ENCODE peak calls at places on chromosomes 2 and 18, in nine cellular contexts. P, V, U, R, E, O, B, M and A are unnamed samples.

GRCh38 chr2:201472411-201472810 is 20.9 kb downstream of the STRADB start:
- DNase-seq in P (no peak), V (no peak), U (no peak), R (no peak), E (no peak), O (no peak), B (no peak), M (no peak), A (no peak)

GRCh38 chr2:222844323-222844722 is 16.5 kb upstream of the ACSL3 start:
- DNase-seq in P (peak), V (no peak), U (no peak), R (no peak), E (no peak), O (no peak), B (no peak), M (no peak), A (no peak)

GRCh38 chr2:132667716-132668115 is 2.3 kb downstream of the LYPD1 start:
- DNase-seq in P (no peak), V (no peak), U (no peak), R (no peak), E (no peak), O (no peak), B (no peak), M (no peak), A (no peak)

GRCh38 chr2:44777542-44777941 is 164.0 kb upstream of the SIX3 start:
- DNase-seq in P (no peak), V (no peak), U (no peak), R (no peak), E (no peak), O (no peak), B (no peak), M (no peak), A (no peak)

GRCh38 chr2:1979101-1979500 is 234.8 kb upstream of the PXDN start:
- DNase-seq in P (no peak), V (no peak), U (no peak), R (no peak), E (no peak), O (no peak), B (no peak), M (no peak), A (no peak)

GRCh38 chr2:55025627-55026026 is 24.6 kb downstream of the RTN4 start:
- DNase-seq in P (no peak), V (no peak), U (no peak), R (no peak), E (no peak), O (no peak), B (no peak), M (no peak), A (no peak)

GRCh38 chr2:235605306-235605998 is 111.6 kb downstream of the AGAP1 start:
- DNase-seq in P (peak), V (no peak), U (no peak), R (peak), E (peak), O (peak), B (peak), M (no peak), A (peak)

GRCh38 chr18:59993560-59993959 is 93.8 kb downstream of the PMAIP1 start:
- DNase-seq in P (no peak), V (no peak), U (no peak), R (no peak), E (no peak), O (no peak), B (no peak), M (no peak), A (no peak)

GRCh38 chr2:95034221-95034620 is 8.7 kb downstream of the MAL start:
- DNase-seq in P (no peak), V (no peak), U (no peak), R (no peak), E (no peak), O (no peak), B (no peak), M (no peak), A (no peak)

GRCh38 chr2:71687412-71687811 is 234.1 kb downstream of the DYSF start:
- DNase-seq in P (no peak), V (no peak), U (no peak), R (no peak), E (no peak), O (no peak), B (no peak), M (no peak), A (no peak)

GRCh38 chr18:75247601-75248421 is 37.2 kb downstream of the TSHZ1 start:
- DNase-seq in P (no peak), V (no peak), U (no peak), R (no peak), E (no peak), O (no peak), B (peak), M (peak), A (no peak)

GRCh38 chr2:102264952-102265351 is 46.4 kb upstream of the IL1RL1 start:
- DNase-seq in P (no peak), V (no peak), U (no peak), R (no peak), E (no peak), O (no peak), B (no peak), M (no peak), A (no peak)

GRCh38 chr18:22282311-22283235 is 113.2 kb downstream of the GATA6 start:
- DNase-seq in P (no peak), V (peak), U (peak), R (no peak), E (no peak), O (no peak), B (peak), M (no peak), A (no peak)

GRCh38 chr2:231696004-231696367 is 12.3 kb upstream of the PTMA start:
- DNase-seq in P (no peak), V (no peak), U (no peak), R (no peak), E (no peak), O (peak), B (no peak), M (no peak), A (no peak)

GRCh38 chr2:71646028-71646427 is 192.7 kb downstream of the DYSF start:
- DNase-seq in P (no peak), V (no peak), U (no peak), R (no peak), E (no peak), O (peak), B (peak), M (no peak), A (peak)

GRCh38 chr18:50879302-50880107 is 587 bp downstream of the ME2 start:
- DNase-seq in P (peak), V (peak), U (no peak), R (no peak), E (no peak), O (no peak), B (no peak), M (peak), A (peak)

GRCh38 chr18:12750708-12751502 is 48.1 kb downstream of the PSMG2 start:
- DNase-seq in P (no peak), V (no peak), U (no peak), R (no peak), E (no peak), O (no peak), B (no peak), M (no peak), A (no peak)

GRCh38 chr2:24429711-24430110 is 61.3 kb upstream of the NCOA1 start:
- DNase-seq in P (no peak), V (no peak), U (no peak), R (no peak), E (no peak), O (no peak), B (no peak), M (no peak), A (no peak)

GRCh38 chr2:171965661-171966060 is 34.1 kb upstream of the METAP1D start:
- DNase-seq in P (no peak), V (no peak), U (no peak), R (no peak), E (no peak), O (no peak), B (no peak), M (no peak), A (no peak)

GRCh38 chr18:30748541-30748940 is 294.0 kb downstream of the DSC3 start:
- DNase-seq in P (no peak), V (no peak), U (no peak), R (no peak), E (no peak), O (no peak), B (no peak), M (peak), A (no peak)

GRCh38 chr18:78979058-78979680 is 449 bp upstream of the SALL3 start:
- DNase-seq in P (peak), V (no peak), U (no peak), R (no peak), E (no peak), O (no peak), B (no peak), M (no peak), A (no peak)

GRCh38 chr18:10213526-10213925 is 240.9 kb upstream of the APCDD1 start:
- DNase-seq in P (no peak), V (no peak), U (no peak), R (no peak), E (no peak), O (no peak), B (no peak), M (peak), A (no peak)

GRCh38 chr2:201450910-201451329 is 338 bp downstream of the TRAK2 start:
- DNase-seq in P (no peak), V (no peak), U (no peak), R (no peak), E (no peak), O (no peak), B (no peak), M (no peak), A (no peak)

GRCh38 chr2:237500681-237501424 is 13.8 kb downstream of the MLPH start:
- DNase-seq in P (no peak), V (no peak), U (no peak), R (no peak), E (no peak), O (no peak), B (peak), M (no peak), A (no peak)

GRCh38 chr2:161238559-161239415 is 69.4 kb upstream of the PSMD14 start:
- DNase-seq in P (peak), V (peak), U (peak), R (peak), E (peak), O (peak), B (peak), M (no peak), A (peak)

GRCh38 chr2:105883911-105884694 is 139.4 kb downstream of the NCK2 start:
- DNase-seq in P (no peak), V (no peak), U (no peak), R (peak), E (no peak), O (no peak), B (no peak), M (no peak), A (no peak)

GRCh38 chr18:39561136-39561535 is 1995.5 kb upstream of the CELF4 start:
- DNase-seq in P (no peak), V (no peak), U (no peak), R (no peak), E (no peak), O (no peak), B (no peak), M (no peak), A (no peak)

GRCh38 chr2:54555318-54555837 is 99.3 kb downstream of the SPTBN1 start:
- DNase-seq in P (no peak), V (no peak), U (no peak), R (no peak), E (no peak), O (no peak), B (no peak), M (no peak), A (no peak)

GRCh38 chr2:241508240-241508509 is 209 bp downstream of the STK25 start:
- DNase-seq in P (no peak), V (no peak), U (peak), R (no peak), E (no peak), O (no peak), B (no peak), M (no peak), A (peak)

GRCh38 chr18:32093106-32093511 is 1.4 kb downstream of the RNF138 start:
- DNase-seq in P (peak), V (peak), U (peak), R (no peak), E (peak), O (peak), B (peak), M (peak), A (peak)

GRCh38 chr2:188367164-188367563 is 75.5 kb downstream of the GULP1 start:
- DNase-seq in P (no peak), V (no peak), U (no peak), R (no peak), E (no peak), O (no peak), B (no peak), M (no peak), A (no peak)

GRCh38 chr18:36297419-36298112 is at the start of gene FHOD3:
- DNase-seq in P (peak), V (no peak), U (no peak), R (no peak), E (no peak), O (peak), B (no peak), M (no peak), A (peak)